ENCODE peak calls at places on chromosomes 5 and 9, in four cellular contexts. G is left lung, K is K562, P is BJ. N is an unnamed sample. For H3K36me3, the result is how much of the 10 kb centered on the place peaks cover.

GRCh38 chr5:45508155-45508554 is 188.0 kb downstream of the HCN1 start:
- DNase-seq in G (no peak), K (no peak), P (no peak), N (no peak)

GRCh38 chr5:174414315-174414710 is 310.1 kb upstream of the MSX2 start:
- DNase-seq in G (no peak), K (no peak), P (no peak), N (no peak)

GRCh38 chr9:107948601-107949000 is 459.0 kb upstream of the KLF4 start:
- DNase-seq in G (no peak), K (no peak), P (no peak), N (no peak)

GRCh38 chr5:139638090-139638735 is 9.9 kb upstream of the CXXC5 start:
- DNase-seq in G (peak), K (peak), P (no peak), N (peak)

GRCh38 chr5:34054330-34054729 is 11.3 kb upstream of the C1QTNF3 start:
- DNase-seq in G (no peak), K (no peak), P (no peak), N (no peak)

GRCh38 chr9:2603621-2604020 is 18.0 kb upstream of the VLDLR start:
- DNase-seq in G (no peak), K (no peak), P (no peak), N (no peak)

GRCh38 chr5:173592050-173592669 is 24.3 kb downstream of the BOD1 start:
- DNase-seq in G (no peak), K (peak), P (no peak), N (no peak)

GRCh38 chr5:37637165-37637845 is 202.5 kb downstream of the GDNF start:
- DNase-seq in G (no peak), K (no peak), P (no peak), N (no peak)

GRCh38 chr5:127254729-127255284 is 35.8 kb upstream of the MEGF10 start:
- DNase-seq in G (no peak), K (no peak), P (no peak), N (no peak)

GRCh38 chr9:97852399-97853055 is 499 bp upstream of the FOXE1 start:
- DNase-seq in G (no peak), K (no peak), P (no peak), N (no peak)

GRCh38 chr5:143345671-143346440 is 57.6 kb downstream of the NR3C1 start:
- DNase-seq in G (no peak), K (no peak), P (no peak), N (no peak)

GRCh38 chr9:137435381-137435891 is 5.7 kb downstream of the ENTPD8 start:
- DNase-seq in G (no peak), K (no peak), P (no peak), N (no peak)

GRCh38 chr5:95406426-95407093 is 15.4 kb downstream of the FAM81B start:
- DNase-seq in G (no peak), K (no peak), P (no peak), N (no peak)

GRCh38 chr9:89008346-89009048 is 17.2 kb downstream of the S1PR3 start:
- DNase-seq in G (no peak), K (no peak), P (no peak), N (peak)

GRCh38 chr9:89173072-89173471 is 5.5 kb downstream of the SHC3 start:
- DNase-seq in G (no peak), K (no peak), P (no peak), N (no peak)

GRCh38 chr5:106089073-106089472 is 1581.7 kb downstream of the EFNA5 start:
- DNase-seq in G (no peak), K (no peak), P (no peak), N (no peak)

GRCh38 chr9:69215774-69216482 is 41.9 kb downstream of the TJP2 start:
- DNase-seq in G (no peak), K (peak), P (no peak), N (no peak)

GRCh38 chr5:98334946-98335345 is 438.5 kb upstream of the RGMB start:
- DNase-seq in G (no peak), K (no peak), P (no peak), N (no peak)

GRCh38 chr9:75186767-75187380 is 98.6 kb downstream of the OSTF1 start:
- DNase-seq in G (no peak), K (peak), P (no peak), N (no peak)

GRCh38 chr9:2583308-2584013 is 38.1 kb upstream of the VLDLR start:
- DNase-seq in G (no peak), K (no peak), P (no peak), N (no peak)

GRCh38 chr5:132132138-132132537 is 58.5 kb downstream of the CSF2 start:
- DNase-seq in G (no peak), K (no peak), P (no peak), N (no peak)

GRCh38 chr9:126521976-126522590 is 91.6 kb upstream of the LMX1B start:
- DNase-seq in G (no peak), K (no peak), P (no peak), N (no peak)

GRCh38 chr5:131608597-131608996 is 26.4 kb downstream of the RAPGEF6 start:
- DNase-seq in G (no peak), K (no peak), P (no peak), N (no peak)

GRCh38 chr5:5141625-5142527 is 1.7 kb downstream of the ADAMTS16 start:
- DNase-seq in G (no peak), K (peak), P (no peak), N (no peak)

DNA sequence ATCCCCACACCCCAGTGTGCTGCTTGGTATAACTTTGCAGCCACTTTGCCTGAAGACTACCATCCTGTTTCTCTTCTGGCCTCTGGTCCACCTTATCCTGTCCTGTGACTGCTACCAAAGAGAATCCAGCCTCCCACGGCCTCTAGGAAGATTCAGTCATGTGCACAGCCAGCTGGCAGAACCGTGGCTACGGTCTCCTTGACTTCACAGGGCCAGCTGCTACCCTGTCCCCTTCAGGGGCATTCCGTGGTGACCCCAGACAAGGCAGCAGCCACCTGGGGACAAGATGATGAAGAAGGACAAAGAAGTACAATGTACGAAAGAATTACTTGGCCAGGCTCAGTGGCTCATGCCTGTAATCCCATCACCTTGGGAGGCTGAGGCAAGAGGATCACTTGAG is 98.6 kb downstream of the PDE6A start:
- DNase-seq in G (no peak), K (no peak), P (no peak), N (no peak)
- H3K36me3 ChIP-seq in G (under half), K (half or more), P (under half), N (under half)

DNA sequence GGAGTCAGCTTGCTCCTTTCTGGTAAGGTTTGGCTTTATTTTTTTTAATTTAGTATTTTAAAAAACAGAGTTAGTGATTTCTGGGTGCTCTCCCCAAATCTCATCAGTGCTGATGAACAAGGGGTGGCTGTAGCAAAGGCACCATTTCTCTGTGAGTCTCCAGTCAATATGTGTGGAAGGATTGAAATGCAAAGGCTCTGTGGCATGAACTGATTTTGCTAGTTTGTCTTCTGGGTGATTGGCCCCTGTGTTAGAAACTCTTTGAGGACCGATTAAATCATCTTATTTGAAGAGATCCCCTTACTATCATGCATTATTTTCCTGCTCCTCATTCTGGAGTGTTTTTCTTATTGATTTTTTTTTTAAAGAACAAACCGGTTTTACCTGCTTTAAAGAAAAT is 596 bp downstream of the TEK start:
- DNase-seq in G (no peak), K (no peak), P (no peak), N (no peak)
- H3K4me3 ChIP-seq in G (peak), K (no peak), P (no peak), N (no peak)

GRCh38 chr5:146484714-146485391 is 31.1 kb downstream of the GPR151 start:
- DNase-seq in G (no peak), K (no peak), P (no peak), N (no peak)

GRCh38 chr5:146494656-146495055 is 21.3 kb downstream of the GPR151 start:
- DNase-seq in G (no peak), K (no peak), P (no peak), N (no peak)

GRCh38 chr5:146490089-146490843 is 25.7 kb downstream of the GPR151 start:
- DNase-seq in G (no peak), K (no peak), P (no peak), N (no peak)
- H3K36me3 ChIP-seq in G (under half), K (half or more), P (under half), N (under half)

GRCh38 chr9:127876026-127876763 is 1.3 kb downstream of the AK1 start:
- DNase-seq in G (peak), K (no peak), P (no peak), N (peak)
- H3K4me3 ChIP-seq in G (peak), K (no peak), P (no peak), N (no peak)

GRCh38 chr9:129944501-129945116 is 98.4 kb downstream of the FNBP1 start:
- DNase-seq in G (no peak), K (no peak), P (no peak), N (no peak)
- H3K36me3 ChIP-seq in G (under half), K (under half), P (under half), N (under half)

N was measured in aorta.